ENCODE peak calls at places on chromosomes 7 and 10, in six cellular contexts. B, R, W, X, M and H are unnamed samples.

GRCh38 chr7:111803015-111803758 is 240.9 kb upstream of the IMMP2L start:
- DNase-seq in X (no peak), W (no peak), R (peak), B (no peak), M (peak), H (no peak)

GRCh38 chr7:28435732-28436378 is 23.5 kb downstream of the CREB5 start:
- DNase-seq in R (peak), B (no peak), M (no peak), W (no peak), X (peak), H (no peak)

GRCh38 chr10:80487791-80488538 is 33.9 kb downstream of the TSPAN14 start:
- DNase-seq in R (no peak), W (no peak), X (no peak), B (no peak), M (no peak), H (no peak)

GRCh38 chr10:100807241-100808050 is 62.1 kb downstream of the PAX2 start:
- DNase-seq in B (no peak), W (no peak), M (no peak), X (no peak), R (no peak), H (no peak)

GRCh38 chr7:30433082-30433481 is 45.5 kb downstream of the NOD1 start:
- DNase-seq in W (no peak), M (peak), X (no peak), B (peak), R (peak), H (peak)

GRCh38 chr10:121886997-121887622 is 40.7 kb downstream of the ATE1 start:
- DNase-seq in W (peak), M (peak), R (peak), X (peak), B (peak), H (peak)

GRCh38 chr10:21494221-21495001 is 31.1 kb downstream of the SKIDA1 start:
- DNase-seq in M (peak), W (no peak), R (no peak), X (peak), B (peak), H (peak)

GRCh38 chr10:79298403-79299244 is 48.6 kb upstream of the PPIF start:
- DNase-seq in W (no peak), M (peak), B (peak), R (peak), X (no peak), H (no peak)

GRCh38 chr7:147298611-147299043 is 1182.0 kb downstream of the CNTNAP2 start:
- DNase-seq in W (no peak), B (no peak), M (peak), X (no peak), R (peak), H (no peak)

GRCh38 chr7:137682596-137682995 is 164.2 kb downstream of the DGKI start:
- DNase-seq in R (peak), X (no peak), W (no peak), M (no peak), B (no peak), H (no peak)

GRCh38 chr10:12181065-12181775 is 14.5 kb downstream of the NUDT5 start:
- DNase-seq in M (no peak), R (no peak), B (no peak), X (no peak), W (no peak), H (no peak)

GRCh38 chr7:116327751-116328150 is 117.4 kb downstream of the TES start:
- DNase-seq in B (no peak), R (peak), W (no peak), M (peak), X (no peak), H (no peak)

GRCh38 chr7:27171636-27172387 is 2.3 kb downstream of the HOXA10 start:
- DNase-seq in R (no peak), W (no peak), B (peak), X (peak), M (peak), H (peak)

GRCh38 chr10:10883737-10884136 is 133.9 kb upstream of the CELF2 start:
- DNase-seq in M (no peak), R (no peak), W (no peak), X (no peak), B (no peak), H (no peak)
- H2BK15ac ChIP-seq in M (no peak), R (no peak), W (no peak), X (no peak), B (no peak), H (no peak)

DNA sequence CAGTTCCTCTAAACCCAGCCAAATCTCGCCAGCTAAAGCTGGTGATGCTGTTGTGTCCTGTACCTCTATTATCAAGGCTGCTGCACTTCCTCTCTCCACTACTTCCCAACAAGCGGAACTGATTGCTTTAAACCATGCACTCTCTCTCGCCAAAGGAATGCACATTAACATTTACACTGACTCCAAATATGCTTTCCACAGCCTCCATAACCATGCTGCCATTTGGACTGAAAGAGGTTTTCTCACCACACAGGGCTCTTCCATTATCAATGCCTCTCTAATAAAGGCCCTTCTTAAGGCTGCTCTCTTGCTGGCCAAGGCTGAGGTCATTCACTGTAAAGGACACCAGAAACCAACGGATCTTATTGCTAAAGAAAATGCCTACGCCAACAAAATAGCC is 11.4 kb upstream of the LRRC61 start:
- DNase-seq in M (no peak), X (no peak), R (no peak), B (no peak), W (no peak), H (peak)
- H2BK15ac ChIP-seq in M (no peak), X (no peak), R (no peak), B (no peak), W (no peak), H (no peak)

GRCh38 chr7:64990936-64991335 is at the start of gene ZNF117:
- DNase-seq in R (no peak), X (no peak), W (no peak), M (no peak), B (no peak), H (no peak)

GRCh38 chr7:64992971-64993370 is 2.1 kb upstream of the ZNF117 start:
- DNase-seq in X (no peak), W (no peak), M (no peak), R (no peak), B (no peak), H (no peak)

GRCh38 chr7:64997164-64997908 is 6.5 kb upstream of the ZNF117 start:
- DNase-seq in W (no peak), M (no peak), B (no peak), R (no peak), X (no peak), H (no peak)

GRCh38 chr7:64996305-64996704 is 5.5 kb upstream of the ZNF117 start:
- DNase-seq in B (no peak), M (no peak), W (no peak), R (no peak), X (no peak), H (no peak)

GRCh38 chr7:64993901-64994300 is 3.1 kb upstream of the ZNF117 start:
- DNase-seq in B (no peak), M (no peak), X (no peak), W (no peak), R (no peak), H (no peak)
- H2BK15ac ChIP-seq in B (no peak), M (no peak), X (no peak), W (no peak), R (no peak), H (no peak)

GRCh38 chr7:184768-185264 is 7.6 kb upstream of the FAM20C start:
- DNase-seq in M (no peak), X (no peak), W (no peak), B (no peak), R (no peak), H (no peak)
- H2BK15ac ChIP-seq in M (no peak), X (no peak), W (no peak), B (no peak), R (no peak), H (no peak)

GRCh38 chr7:83466187-83466923 is 182.6 kb downstream of the SEMA3E start:
- DNase-seq in B (peak), R (no peak), M (no peak), W (no peak), X (no peak), H (no peak)

GRCh38 chr7:83465643-83466042 is 183.3 kb downstream of the SEMA3E start:
- DNase-seq in B (peak), X (no peak), W (no peak), M (no peak), R (no peak), H (no peak)

GRCh38 chr7:83467493-83467892 is 181.4 kb downstream of the SEMA3E start:
- DNase-seq in X (no peak), W (no peak), M (no peak), B (peak), R (no peak), H (no peak)

GRCh38 chr7:83468251-83468739 is 180.6 kb downstream of the SEMA3E start:
- DNase-seq in W (peak), B (peak), R (peak), X (no peak), M (peak), H (peak)

GRCh38 chr7:83466956-83467355 is 182.0 kb downstream of the SEMA3E start:
- DNase-seq in W (no peak), B (peak), R (no peak), X (no peak), M (no peak), H (peak)
- H2BK15ac ChIP-seq in W (no peak), B (no peak), R (no peak), X (no peak), M (no peak), H (no peak)

GRCh38 chr7:18174996-18175395 is 147.3 kb upstream of the PRPS1L1 start:
- DNase-seq in B (peak), X (no peak), M (no peak), R (no peak), W (no peak), H (no peak)
- H2BK15ac ChIP-seq in B (no peak), X (no peak), M (no peak), R (no peak), W (no peak), H (no peak)

DNA sequence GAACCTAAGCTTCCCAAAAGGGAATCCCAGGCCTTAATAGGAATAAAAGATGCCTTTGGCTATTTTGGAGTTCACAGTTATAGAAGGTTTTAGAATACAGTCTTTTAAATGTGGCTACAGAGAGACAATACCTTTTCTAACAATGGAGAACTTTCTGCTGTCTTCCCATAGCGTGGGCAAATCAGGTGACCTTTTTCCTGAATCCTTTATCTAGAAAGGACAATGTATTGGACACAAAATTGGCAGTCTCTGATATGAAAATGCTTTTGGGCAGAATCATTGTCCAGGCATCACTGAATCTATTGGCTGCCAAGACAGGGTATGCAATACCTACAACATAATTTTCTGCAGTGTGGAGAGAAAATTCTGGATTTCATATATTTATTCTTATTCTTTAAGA is 7.8 kb upstream of the ABLIM1 start:
- DNase-seq in X (no peak), M (no peak), B (no peak), W (no peak), R (no peak), H (no peak)
- H2BK15ac ChIP-seq in X (no peak), M (no peak), B (no peak), W (no peak), R (no peak), H (no peak)

GRCh38 chr7:16463520-16463919 is 2.0 kb downstream of the SOSTDC1 start:
- DNase-seq in B (no peak), X (no peak), M (no peak), W (no peak), R (no peak), H (no peak)
- H2BK15ac ChIP-seq in B (no peak), X (no peak), M (no peak), W (no peak), R (no peak), H (no peak)

DNA sequence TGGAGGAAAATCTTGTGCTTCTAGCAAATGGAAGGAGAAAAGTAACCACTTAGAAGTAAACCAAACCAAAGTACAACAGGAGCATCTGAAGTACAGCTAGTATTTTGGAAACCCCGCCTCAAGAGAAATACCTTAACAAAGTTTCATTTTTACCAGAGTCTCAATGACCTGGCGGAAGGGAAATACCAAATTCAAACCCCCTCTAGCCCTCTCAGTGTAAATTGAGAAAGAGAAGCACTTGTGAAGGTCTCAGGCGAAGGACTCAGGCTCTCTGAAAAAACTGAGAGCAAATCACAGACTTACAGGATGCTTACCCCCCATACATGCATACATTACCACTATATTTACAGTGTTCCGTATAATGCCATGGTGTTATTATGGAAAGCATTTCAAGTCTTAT is 70.1 kb downstream of the ZPBP start:
- DNase-seq in W (no peak), M (no peak), R (no peak), B (no peak), X (no peak), H (no peak)
- H2BK15ac ChIP-seq in W (no peak), M (no peak), R (no peak), B (no peak), X (no peak), H (no peak)